ENCODE peak calls at places on chromosomes 7 and 10, in four cellular contexts. One of them, this sample, is unnamed.
A peak's percentile ranks its signal among the peaks of the same experiment; 100 is the strongest.

GRCh38 chr10:98638920-98639319 is 192.2 kb upstream of the HPS1 start:
- DNase-seq in fibroblast of pulmonary artery: no peak
- DNase-seq in endothelial cell: no peak
- DNase-seq in anterior cingulate cortex: no peak
- DNase-seq in this sample: no peak

GRCh38 chr7:107879400-107880035 is 11.5 kb upstream of the DLD start:
- DNase-seq in fibroblast of pulmonary artery: peak; percentile 76
- DNase-seq in endothelial cell: peak; percentile 43
- DNase-seq in anterior cingulate cortex: no peak
- DNase-seq in this sample: no peak

GRCh38 chr7:139777304-139777890 is 401 bp downstream of the HIPK2 start:
- DNase-seq in fibroblast of pulmonary artery: no peak
- DNase-seq in endothelial cell: peak; percentile 42
- DNase-seq in anterior cingulate cortex: no peak
- DNase-seq in this sample: peak; percentile 27

GRCh38 chr10:15169555-15170407 is 1.3 kb upstream of the NMT2 start:
- DNase-seq in fibroblast of pulmonary artery: no peak
- DNase-seq in endothelial cell: no peak
- DNase-seq in anterior cingulate cortex: no peak
- DNase-seq in this sample: no peak

GRCh38 chr7:129969881-129970446 is 17.2 kb upstream of the UBE2H start:
- DNase-seq in fibroblast of pulmonary artery: peak; percentile 91
- DNase-seq in endothelial cell: peak; percentile 44
- DNase-seq in anterior cingulate cortex: no peak
- DNase-seq in this sample: no peak

GRCh38 chr10:14450041-14450491 is 119.3 kb upstream of the FRMD4A start:
- DNase-seq in fibroblast of pulmonary artery: peak; percentile 65
- DNase-seq in endothelial cell: no peak
- DNase-seq in anterior cingulate cortex: no peak
- DNase-seq in this sample: no peak

GRCh38 chr7:112131016-112131415 is 75.2 kb downstream of the DOCK4 start:
- DNase-seq in fibroblast of pulmonary artery: no peak
- DNase-seq in endothelial cell: no peak
- DNase-seq in anterior cingulate cortex: no peak
- DNase-seq in this sample: no peak

GRCh38 chr10:99930731-99931550 is 78.8 kb downstream of the DNMBP start:
- DNase-seq in fibroblast of pulmonary artery: no peak
- DNase-seq in endothelial cell: no peak
- DNase-seq in anterior cingulate cortex: no peak
- DNase-seq in this sample: no peak

GRCh38 chr7:43211276-43211675 is 98.8 kb downstream of the HECW1 start:
- DNase-seq in fibroblast of pulmonary artery: no peak
- DNase-seq in endothelial cell: peak; percentile 30
- DNase-seq in anterior cingulate cortex: no peak
- DNase-seq in this sample: no peak

GRCh38 chr10:88858493-88858892 is 6.8 kb upstream of the ANKRD22 start:
- DNase-seq in fibroblast of pulmonary artery: no peak
- DNase-seq in endothelial cell: no peak
- DNase-seq in anterior cingulate cortex: no peak
- DNase-seq in this sample: no peak

GRCh38 chr7:151393031-151393977 is 16.5 kb downstream of the WDR86 start:
- DNase-seq in fibroblast of pulmonary artery: no peak
- DNase-seq in endothelial cell: no peak
- DNase-seq in anterior cingulate cortex: no peak
- DNase-seq in this sample: no peak

GRCh38 chr7:71746004-71746403 is 614.1 kb downstream of the GALNT17 start:
- DNase-seq in fibroblast of pulmonary artery: no peak
- DNase-seq in endothelial cell: no peak
- DNase-seq in anterior cingulate cortex: no peak
- DNase-seq in this sample: no peak

GRCh38 chr10:122294006-122294405 is 22.9 kb downstream of the BTBD16 start:
- DNase-seq in fibroblast of pulmonary artery: no peak
- DNase-seq in endothelial cell: no peak
- DNase-seq in anterior cingulate cortex: no peak
- DNase-seq in this sample: no peak

GRCh38 chr7:28922618-28923331 is 35.4 kb downstream of the TRIL start:
- DNase-seq in fibroblast of pulmonary artery: peak; percentile 86
- DNase-seq in endothelial cell: peak; percentile 69
- DNase-seq in anterior cingulate cortex: peak; percentile 31
- DNase-seq in this sample: peak; percentile 76

GRCh38 chr7:388961-389701 is 99.2 kb downstream of the FOXL3 start:
- DNase-seq in fibroblast of pulmonary artery: no peak
- DNase-seq in endothelial cell: no peak
- DNase-seq in anterior cingulate cortex: no peak
- DNase-seq in this sample: no peak

GRCh38 chr7:41886257-41886905 is 183.5 kb upstream of the INHBA start:
- DNase-seq in fibroblast of pulmonary artery: peak; percentile 80
- DNase-seq in endothelial cell: no peak
- DNase-seq in anterior cingulate cortex: no peak
- DNase-seq in this sample: no peak

GRCh38 chr7:143002106-143002505 is 24.8 kb downstream of the OR9A2 start:
- DNase-seq in fibroblast of pulmonary artery: peak; percentile 48
- DNase-seq in endothelial cell: no peak
- DNase-seq in anterior cingulate cortex: no peak
- DNase-seq in this sample: no peak

GRCh38 chr7:127754457-127754856 is 102.5 kb downstream of the SND1 start:
- DNase-seq in fibroblast of pulmonary artery: no peak
- DNase-seq in endothelial cell: no peak
- DNase-seq in anterior cingulate cortex: no peak
- DNase-seq in this sample: no peak

GRCh38 chr7:45890902-45891461 is 2.7 kb downstream of the IGFBP1 start:
- DNase-seq in fibroblast of pulmonary artery: peak; percentile 68
- DNase-seq in endothelial cell: no peak
- DNase-seq in anterior cingulate cortex: no peak
- DNase-seq in this sample: no peak

GRCh38 chr7:127838816-127839415 is 186.9 kb downstream of the SND1 start:
- DNase-seq in fibroblast of pulmonary artery: peak; percentile 73
- DNase-seq in endothelial cell: no peak
- DNase-seq in anterior cingulate cortex: no peak
- DNase-seq in this sample: no peak

GRCh38 chr10:73209705-73210104 is 37.4 kb downstream of the DNAJC9 start:
- DNase-seq in fibroblast of pulmonary artery: peak; percentile 72
- DNase-seq in endothelial cell: no peak
- DNase-seq in anterior cingulate cortex: no peak
- DNase-seq in this sample: no peak

GRCh38 chr10:106474891-106475290 is 689.6 kb downstream of the SORCS1 start:
- DNase-seq in fibroblast of pulmonary artery: no peak
- DNase-seq in endothelial cell: no peak
- DNase-seq in anterior cingulate cortex: no peak
- DNase-seq in this sample: no peak

GRCh38 chr10:37856881-37857286 is 526 bp downstream of the ZNF248 start:
- DNase-seq in fibroblast of pulmonary artery: no peak
- DNase-seq in endothelial cell: peak; percentile 17
- DNase-seq in anterior cingulate cortex: no peak
- DNase-seq in this sample: peak; percentile 40

GRCh38 chr7:4633012-4633411 is 49.1 kb upstream of the FOXK1 start:
- DNase-seq in fibroblast of pulmonary artery: peak; percentile 53
- DNase-seq in endothelial cell: no peak
- DNase-seq in anterior cingulate cortex: no peak
- DNase-seq in this sample: no peak

GRCh38 chr10:26557641-26558014 is 119.5 kb downstream of the APBB1IP start:
- DNase-seq in fibroblast of pulmonary artery: peak; percentile 25
- DNase-seq in endothelial cell: no peak
- DNase-seq in anterior cingulate cortex: no peak
- DNase-seq in this sample: no peak

GRCh38 chr7:87413951-87414381 is 61.5 kb downstream of the ABCB4 start:
- DNase-seq in fibroblast of pulmonary artery: no peak
- DNase-seq in endothelial cell: no peak
- DNase-seq in anterior cingulate cortex: no peak
- DNase-seq in this sample: no peak

GRCh38 chr10:129760416-129760815 is 203.7 kb downstream of the EBF3 start:
- DNase-seq in fibroblast of pulmonary artery: no peak
- DNase-seq in endothelial cell: no peak
- DNase-seq in anterior cingulate cortex: no peak
- DNase-seq in this sample: no peak

GRCh38 chr7:150744041-150744656 is 6.9 kb downstream of the GIMAP5 start:
- DNase-seq in fibroblast of pulmonary artery: no peak
- DNase-seq in endothelial cell: no peak
- DNase-seq in anterior cingulate cortex: no peak
- DNase-seq in this sample: no peak

GRCh38 chr7:2180081-2180480 is 52.7 kb downstream of the MAD1L1 start:
- DNase-seq in fibroblast of pulmonary artery: no peak
- DNase-seq in endothelial cell: no peak
- DNase-seq in anterior cingulate cortex: no peak
- DNase-seq in this sample: no peak

GRCh38 chr7:45347804-45348203 is 190.2 kb downstream of the RAMP3 start:
- DNase-seq in fibroblast of pulmonary artery: no peak
- DNase-seq in endothelial cell: no peak
- DNase-seq in anterior cingulate cortex: no peak
- DNase-seq in this sample: no peak

GRCh38 chr7:157151626-157152339 is 13.1 kb downstream of the UBE3C start:
- DNase-seq in fibroblast of pulmonary artery: no peak
- DNase-seq in endothelial cell: no peak
- DNase-seq in anterior cingulate cortex: no peak
- DNase-seq in this sample: no peak

GRCh38 chr10:79230563-79231249 is 116.6 kb upstream of the PPIF start:
- DNase-seq in fibroblast of pulmonary artery: no peak
- DNase-seq in endothelial cell: no peak
- DNase-seq in anterior cingulate cortex: no peak
- DNase-seq in this sample: no peak

GRCh38 chr10:21238717-21239116 is 286.8 kb downstream of the SKIDA1 start:
- DNase-seq in fibroblast of pulmonary artery: no peak
- DNase-seq in endothelial cell: no peak
- DNase-seq in anterior cingulate cortex: no peak
- DNase-seq in this sample: no peak